ENCODE peak calls at places on chromosome 11, in eight cellular contexts. C is body of pancreas, Z is cardiac muscle cell, U is mesothelial cell of epicardium, A is neural crest cell, P is mucosa of descending colon, Q is psoas muscle, L is breast epithelium. J is an unnamed sample.

GRCh38 chr11:114080219-114080618 is 20.7 kb downstream of the ZBTB16 start:
- DNase-seq in U (no peak), Q (no peak), P (no peak), A (no peak), L (no peak), C (no peak), Z (no peak), J (peak)

GRCh38 chr11:114066046-114066648 is 6.6 kb downstream of the ZBTB16 start:
- DNase-seq in A (no peak), Z (no peak), Q (no peak), L (no peak), C (no peak), P (no peak), U (no peak), J (no peak)

GRCh38 chr11:128448487-128448886 is 138.9 kb downstream of the ETS1 start:
- DNase-seq in U (no peak), Z (no peak), A (no peak), P (peak), Q (no peak), L (peak), C (peak), J (peak)

GRCh38 chr11:48087974-48088681 is 107.8 kb downstream of the PTPRJ start:
- DNase-seq in P (peak), U (no peak), C (peak), A (no peak), Q (no peak), L (no peak), Z (no peak), J (no peak)

GRCh38 chr11:113923572-113923971 is 19.0 kb downstream of the HTR3B start:
- DNase-seq in U (no peak), L (no peak), A (no peak), P (no peak), Q (no peak), Z (no peak), C (no peak), J (no peak)

GRCh38 chr11:1221848-1222311 is 986 bp upstream of the MUC5B start:
- DNase-seq in P (peak), C (peak), A (no peak), Z (no peak), L (no peak), U (no peak), Q (peak), J (no peak)

GRCh38 chr11:6297831-6298230 is 22.5 kb downstream of the CAVIN3 start:
- DNase-seq in A (no peak), C (peak), Z (no peak), L (no peak), U (no peak), P (no peak), Q (no peak), J (peak)

GRCh38 chr11:74341926-74342325 is 30.5 kb upstream of the P4HA3 start:
- DNase-seq in A (no peak), Z (no peak), L (no peak), P (no peak), C (no peak), U (no peak), Q (no peak), J (peak)

GRCh38 chr11:55172734-55173415 is 89.1 kb upstream of the TRIM48 start:
- DNase-seq in L (no peak), P (peak), A (no peak), Q (no peak), U (no peak), Z (no peak), C (no peak), J (no peak)

GRCh38 chr11:7630002-7630401 is 43.3 kb downstream of the CYB5R2 start:
- DNase-seq in P (no peak), Z (no peak), L (no peak), C (peak), A (no peak), Q (no peak), U (no peak), J (no peak)

GRCh38 chr11:95584589-95584988 is 205.0 kb downstream of the FAM76B start:
- DNase-seq in A (no peak), L (no peak), U (no peak), P (no peak), Z (no peak), Q (no peak), C (no peak), J (no peak)
- TF ChIP-seq CTCF in A (no peak), L (no peak), U (no peak), P (no peak), Z (no peak), Q (no peak), C (no peak), J (no peak)

GRCh38 chr11:132717824-132718223 is 814.5 kb downstream of the OPCML start:
- DNase-seq in Q (no peak), L (no peak), Z (no peak), P (no peak), U (no peak), A (no peak), C (no peak), J (no peak)
- TF ChIP-seq CTCF in Q (no peak), L (no peak), Z (no peak), P (no peak), U (no peak), A (no peak), C (no peak), J (no peak)

GRCh38 chr11:41848349-41848748 is 388.9 kb upstream of the LRRC4C start:
- DNase-seq in U (no peak), Q (no peak), A (no peak), P (no peak), L (no peak), Z (no peak), C (no peak), J (no peak)

GRCh38 chr11:41842673-41843072 is 383.2 kb upstream of the LRRC4C start:
- DNase-seq in A (no peak), Z (no peak), U (no peak), Q (no peak), L (no peak), P (no peak), C (no peak), J (no peak)

GRCh38 chr11:41849250-41849649 is 389.8 kb upstream of the LRRC4C start:
- DNase-seq in P (no peak), Z (no peak), C (no peak), L (no peak), A (no peak), U (no peak), Q (no peak), J (no peak)

DNA sequence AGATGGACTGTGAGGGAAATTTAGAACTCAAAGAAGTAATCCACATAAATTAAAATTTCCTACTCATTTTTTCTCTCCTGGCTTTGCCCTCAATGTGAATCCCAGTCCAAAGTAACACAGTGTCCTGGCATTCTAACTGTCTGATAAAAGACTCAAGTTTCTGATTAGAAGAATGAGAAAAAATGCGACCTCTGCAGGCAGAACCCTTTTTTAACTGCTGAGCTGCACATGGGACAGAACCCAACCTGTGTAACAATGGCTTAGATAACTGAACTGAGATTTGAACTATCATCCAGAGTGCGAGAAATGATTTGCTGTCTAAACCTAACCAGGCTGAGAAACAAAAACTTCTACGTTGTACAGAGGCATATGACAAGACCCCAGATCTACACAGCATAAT is 385.6 kb upstream of the LRRC4C start:
- DNase-seq in L (no peak), U (no peak), P (no peak), C (no peak), Q (no peak), A (no peak), Z (no peak), J (no peak)
- TF ChIP-seq CTCF in L (no peak), U (no peak), P (no peak), C (no peak), Q (no peak), A (no peak), Z (no peak), J (no peak)

DNA sequence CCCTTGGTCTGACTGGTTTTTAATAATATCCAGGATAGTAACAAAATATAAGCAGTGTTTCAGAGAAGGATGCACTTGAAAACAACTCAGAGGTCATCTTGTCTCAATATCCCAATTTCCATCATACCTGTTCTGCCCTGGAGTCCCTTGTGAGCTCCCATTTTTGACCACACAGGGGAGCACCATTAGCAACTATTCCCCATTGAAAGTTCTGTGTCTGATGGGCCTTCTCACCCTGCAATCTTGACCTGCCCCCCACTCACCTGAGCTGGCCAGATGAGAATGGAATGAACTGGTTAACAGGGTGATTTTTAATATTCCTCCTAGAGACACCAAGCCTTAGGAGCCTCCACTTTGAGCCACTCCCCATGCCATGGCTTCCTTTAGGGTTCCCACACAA is 3.8 kb upstream of the CAPN5 start:
- DNase-seq in Z (no peak), P (no peak), A (no peak), U (no peak), Q (no peak), L (no peak), C (no peak), J (no peak)
- TF ChIP-seq CTCF in Z (peak), P (no peak), A (no peak), U (no peak), Q (no peak), L (no peak), C (no peak), J (peak)

GRCh38 chr11:26522912-26523610 is 49.0 kb downstream of the MUC15 start:
- DNase-seq in C (no peak), P (no peak), A (no peak), U (no peak), Z (no peak), Q (no peak), L (no peak), J (peak)
- TF ChIP-seq CTCF in C (no peak), P (no peak), A (peak), U (peak), Z (peak), Q (no peak), L (no peak), J (peak)

GRCh38 chr11:117428856-117429229 is 101.2 kb downstream of the CEP164 start:
- DNase-seq in U (no peak), L (no peak), Q (no peak), C (no peak), Z (no peak), A (no peak), P (no peak), J (no peak)
- TF ChIP-seq CTCF in U (no peak), L (no peak), Q (no peak), C (no peak), Z (no peak), A (no peak), P (no peak), J (no peak)

DNA sequence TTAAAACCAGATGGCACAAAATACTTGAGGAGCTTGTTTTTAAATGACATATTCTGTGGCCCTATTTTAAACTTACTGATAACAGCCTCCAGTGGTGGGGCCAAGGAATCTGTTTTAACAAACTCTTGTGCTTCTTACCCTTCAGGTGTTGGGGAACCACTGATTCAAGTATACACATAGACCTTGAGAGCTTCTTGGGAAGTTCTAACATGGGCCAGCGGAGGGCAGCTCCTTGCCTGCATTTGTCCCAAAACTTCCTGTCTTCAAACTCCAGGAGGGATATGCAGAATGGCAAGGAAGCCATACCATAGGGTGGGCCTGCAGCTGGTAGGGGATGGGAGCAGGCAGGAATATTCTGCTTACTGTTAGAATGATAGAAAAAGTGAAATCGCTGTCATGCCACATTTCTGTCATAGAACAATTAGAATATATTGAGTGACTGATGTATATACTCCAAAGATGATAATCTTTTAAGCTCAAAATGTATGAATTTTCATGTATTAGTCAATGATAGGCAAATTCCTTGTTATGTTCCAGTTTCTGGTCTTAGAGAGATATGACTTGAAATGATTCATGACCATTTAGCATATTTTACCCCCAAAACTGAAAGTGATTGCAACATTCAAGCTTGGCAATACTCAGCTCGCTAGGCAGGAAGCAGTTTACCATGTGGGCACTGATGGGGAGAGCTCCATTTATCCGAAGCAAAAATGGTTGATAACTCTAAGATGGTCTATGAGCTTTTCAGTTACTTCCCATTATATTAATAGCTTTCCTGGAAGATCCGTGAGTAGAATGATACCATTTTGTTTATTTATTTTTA is 9.2 kb downstream of the EXT2 start:
- DNase-seq in U (no peak), A (no peak), Z (no peak), C (no peak), L (no peak), P (no peak), Q (no peak), J (no peak)
- TF ChIP-seq CTCF in U (no peak), A (no peak), Z (peak), C (no peak), L (no peak), P (no peak), Q (no peak), J (peak)

DNA sequence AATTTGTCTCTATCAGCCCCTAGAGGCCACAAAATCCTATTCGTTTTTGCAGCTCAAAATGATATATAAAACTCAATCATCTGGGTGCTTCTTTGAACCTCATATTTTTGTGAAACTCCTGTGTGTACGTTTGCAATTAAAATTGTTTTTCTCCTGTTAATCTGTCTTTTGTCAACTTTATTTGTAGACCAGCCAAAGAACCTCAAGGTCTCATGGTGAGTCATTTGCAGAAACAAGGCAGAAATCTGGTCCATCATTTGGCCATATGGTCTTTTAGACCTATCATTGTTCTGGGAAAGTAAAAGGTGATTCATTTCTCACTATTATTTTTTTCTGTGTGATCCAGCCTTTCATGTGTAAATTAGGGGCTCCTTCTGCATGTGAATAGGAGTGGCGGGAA is 399.2 kb upstream of the DDI1 start:
- DNase-seq in L (no peak), Z (no peak), A (no peak), Q (no peak), C (no peak), P (no peak), U (no peak), J (peak)
- TF ChIP-seq CTCF in L (no peak), Z (no peak), A (no peak), Q (no peak), C (no peak), P (no peak), U (no peak), J (peak)